ENCODE peak calls at places on chromosomes 2 and 18, in seven cellular contexts. F is foreskin fibroblast, H is ovary, M is epithelial cell of esophagus, X is psoas muscle, T is AG04450, B is RWPE2. C is an unnamed sample.

GRCh38 chr2:170425291-170425751 is 247.4 kb downstream of the MYO3B start:
- DNase-seq in F (peak), H (no peak), M (peak), X (no peak), T (no peak), B (no peak), C (peak)

GRCh38 chr2:191008286-191008685 is 5.7 kb downstream of the STAT1 start:
- DNase-seq in F (no peak), H (no peak), M (no peak), X (no peak), T (no peak), B (no peak), C (no peak)

GRCh38 chr2:38444247-38444646 is 67.2 kb upstream of the ATL2 start:
- DNase-seq in F (peak), H (no peak), M (peak), X (no peak), T (no peak), B (no peak), C (peak)

GRCh38 chr18:11850821-11851155 is 425 bp upstream of the CHMP1B start:
- DNase-seq in F (no peak), H (no peak), M (peak), X (no peak), T (no peak), B (no peak), C (no peak)

GRCh38 chr2:57105694-57106093 is 921.9 kb downstream of the CCDC85A start:
- DNase-seq in F (no peak), H (no peak), M (no peak), X (no peak), T (no peak), B (no peak), C (no peak)

GRCh38 chr2:235088608-235089020 is 136.8 kb downstream of the SH3BP4 start:
- DNase-seq in F (no peak), H (no peak), M (no peak), X (no peak), T (no peak), B (no peak), C (no peak)

GRCh38 chr18:76824754-76825153 is 2.4 kb downstream of the ZNF236 start:
- DNase-seq in F (no peak), H (no peak), M (no peak), X (no peak), T (no peak), B (no peak), C (no peak)

GRCh38 chr18:79241755-79242154 is 154.0 kb upstream of the NFATC1 start:
- DNase-seq in F (no peak), H (no peak), M (no peak), X (no peak), T (no peak), B (no peak), C (no peak)

GRCh38 chr18:36775396-36775795 is 53.4 kb downstream of the TPGS2 start:
- DNase-seq in F (no peak), H (no peak), M (no peak), X (no peak), T (no peak), B (no peak), C (peak)

GRCh38 chr2:148888003-148888501 is 13.0 kb downstream of the KIF5C start:
- DNase-seq in F (no peak), H (no peak), M (no peak), X (no peak), T (no peak), B (no peak), C (no peak)

DNA sequence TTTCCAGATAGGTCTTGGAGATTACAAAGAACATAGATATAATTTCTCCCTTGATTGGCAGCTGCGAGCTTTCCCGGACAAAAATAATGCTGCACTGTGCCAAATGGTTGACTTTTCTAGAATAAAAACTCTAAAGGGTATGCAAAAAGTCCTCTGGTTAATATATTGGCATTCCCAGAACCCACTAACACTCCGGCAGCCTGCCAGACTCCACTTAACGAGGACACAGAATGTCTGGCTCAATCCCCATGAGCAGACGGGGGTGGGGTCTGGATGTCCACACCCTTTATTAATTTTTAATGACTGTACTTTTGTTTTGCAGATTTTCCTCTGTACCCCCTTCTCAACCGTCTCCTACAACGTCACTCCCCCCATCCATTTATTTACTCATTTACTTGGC is 3.3 kb downstream of the LDLRAD4 start:
- DNase-seq in F (no peak), H (no peak), M (no peak), X (peak), T (no peak), B (no peak), C (no peak)
- H3K4me3 ChIP-seq in F (no peak), H (no peak), M (no peak), X (peak), T (no peak), B (no peak), C (no peak)

GRCh38 chr2:81250270-81250669 is 945.7 kb upstream of the LRRTM1 start:
- DNase-seq in F (no peak), H (no peak), M (no peak), X (no peak), T (no peak), B (no peak), C (no peak)
- H3K4me3 ChIP-seq in F (no peak), H (no peak), M (no peak), X (no peak), T (no peak), B (no peak), C (no peak)

GRCh38 chr18:21739604-21740473 is 753 bp upstream of the MIB1 start:
- DNase-seq in F (no peak), H (peak), M (no peak), X (no peak), T (no peak), B (no peak), C (no peak)
- H3K4me3 ChIP-seq in F (peak), H (peak), M (peak), X (peak), T (peak), B (peak), C (peak)

GRCh38 chr2:43675646-43676321 is 445 bp downstream of the C1GALT1C1L start:
- DNase-seq in F (no peak), H (no peak), M (no peak), X (no peak), T (no peak), B (no peak), C (no peak)

DNA sequence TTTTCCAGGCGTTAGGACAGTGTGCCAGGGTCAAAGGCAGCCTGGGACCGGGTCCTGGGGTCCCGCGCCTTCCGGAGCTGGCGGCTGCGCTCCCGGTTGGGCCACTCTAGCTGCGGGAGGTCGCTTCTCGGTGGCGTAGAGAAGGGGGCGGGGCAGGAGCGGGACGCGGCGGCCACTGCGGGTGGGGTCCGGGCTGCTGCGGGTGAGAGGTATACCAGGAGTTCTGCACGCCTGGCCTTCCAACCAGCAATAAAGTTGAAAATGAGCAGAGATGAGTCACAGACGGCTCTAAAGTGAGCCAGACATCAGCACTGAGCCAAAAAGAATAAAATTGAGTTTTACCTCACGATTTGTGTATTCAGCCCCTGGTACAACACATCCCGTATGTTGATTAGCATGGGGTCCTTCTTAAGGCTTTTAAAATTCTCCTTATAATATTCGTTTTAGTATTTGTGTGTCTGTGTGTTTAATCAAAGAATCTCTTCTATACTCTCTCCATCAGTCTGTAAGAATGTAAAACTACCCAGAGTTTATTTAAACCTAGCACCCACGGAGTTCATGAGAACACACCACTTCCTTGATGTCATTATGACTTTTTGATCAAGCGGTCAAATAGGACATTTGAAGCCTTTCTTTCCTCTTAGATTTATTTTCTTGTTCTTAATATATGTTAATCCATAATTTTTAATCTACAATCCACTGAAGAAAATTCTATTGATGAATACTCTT is at the start of gene C1GALT1C1L:
- DNase-seq in F (peak), H (peak), M (peak), X (peak), T (no peak), B (peak), C (no peak)
- H3K4me3 ChIP-seq in F (peak), H (peak), M (peak), X (peak), T (peak), B (peak), C (no peak)

GRCh38 chr18:47054369-47054768 is 18.9 kb upstream of the ELOA2 start:
- DNase-seq in F (no peak), H (no peak), M (no peak), X (no peak), T (no peak), B (no peak), C (no peak)

DNA sequence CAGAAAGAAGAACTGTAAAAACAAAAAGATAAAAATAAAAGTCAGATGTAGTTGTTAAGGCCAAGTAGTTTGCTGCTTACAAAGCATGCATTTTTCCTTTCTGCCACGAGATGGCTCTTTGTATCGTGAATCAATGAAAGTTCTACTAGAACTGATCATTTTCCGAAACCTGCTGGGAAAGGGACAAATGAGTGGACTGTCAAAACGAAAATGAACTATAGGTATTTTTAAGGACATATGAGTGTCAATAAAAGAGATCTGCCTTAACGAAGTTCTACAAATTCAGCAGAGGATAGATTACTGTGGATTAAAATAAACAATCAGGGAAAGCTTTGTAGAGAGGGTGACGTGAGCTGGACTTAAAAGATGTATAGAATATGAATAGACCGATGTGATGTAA is 15.0 kb upstream of the ELOA2 start:
- DNase-seq in F (peak), H (no peak), M (peak), X (no peak), T (peak), B (no peak), C (peak)
- H3K4me3 ChIP-seq in F (no peak), H (no peak), M (no peak), X (no peak), T (no peak), B (no peak), C (no peak)

DNA sequence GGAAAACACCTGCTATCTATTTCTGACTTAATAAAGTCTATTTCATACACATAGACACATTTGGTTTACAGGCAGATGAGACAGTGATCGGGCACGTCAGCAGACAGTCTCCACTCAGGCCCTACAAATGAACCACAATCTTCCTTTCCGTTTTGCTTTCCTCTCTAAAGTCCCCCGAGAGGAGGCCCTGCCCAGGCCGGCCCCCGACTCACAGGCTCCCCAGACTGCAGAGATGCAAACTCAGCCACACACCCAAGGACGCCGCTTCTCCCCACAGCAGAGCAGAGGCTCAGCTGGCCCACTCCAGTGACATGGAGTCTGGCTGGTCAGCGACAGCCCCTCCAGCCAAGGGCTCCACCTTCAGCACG is 9.3 kb upstream of the MTERF4 start:
- DNase-seq in F (no peak), H (no peak), M (no peak), X (no peak), T (no peak), B (no peak), C (no peak)
- H3K4me3 ChIP-seq in F (no peak), H (no peak), M (no peak), X (no peak), T (no peak), B (no peak), C (no peak)

GRCh38 chr18:2979871-2980606 is 32.9 kb downstream of the LPIN2 start:
- DNase-seq in F (no peak), H (no peak), M (no peak), X (no peak), T (no peak), B (no peak), C (no peak)
- H3K4me3 ChIP-seq in F (no peak), H (no peak), M (no peak), X (no peak), T (no peak), B (no peak), C (no peak)